ENCODE peak calls at places on chromosomes 4 and X, in ten cellular contexts. M is CD4-positive, alpha-beta T cell; J is right atrium auricular region; V is RWPE1; S is fibroblast of mammary gland; Z is DND-41; F is MM.1S; K is lower leg skin; D is brain microvascular endothelial cell; E is uterus. G is an unnamed sample.

GRCh38 chr4:151801547-151802516 is 41.0 kb upstream of the GATB start:
- DNase-seq in E (peak; percentile 16), D (peak; percentile 38), J (no peak), M (peak; percentile 46), Z (peak; percentile 59), K (no peak), S (peak; percentile 57), F (peak; percentile 56), V (peak; percentile 35), G (peak; percentile 76)

GRCh38 chrX:129981752-129982299 is 609 bp upstream of the BCORL1 start:
- DNase-seq in V (no peak), Z (no peak), F (no peak), S (no peak), E (peak; percentile 17), M (peak; percentile 0), K (no peak), J (no peak), D (no peak), G (no peak)

GRCh38 chr4:125169192-125169591 is 145.6 kb upstream of the FAT4 start:
- DNase-seq in J (no peak), M (no peak), F (no peak), S (no peak), D (no peak), K (no peak), V (no peak), E (no peak), Z (no peak), G (no peak)

GRCh38 chr4:130849985-130850632 is 1754.2 kb downstream of the C4orf33 start:
- DNase-seq in D (no peak), M (no peak), J (no peak), Z (no peak), E (no peak), F (no peak), V (no peak), S (peak; percentile 1), K (no peak), G (no peak)

GRCh38 chr4:152115794-152116193 is 355.0 kb upstream of the GATB start:
- DNase-seq in E (no peak), D (no peak), Z (peak; percentile 39), K (no peak), J (no peak), S (no peak), V (no peak), F (no peak), M (peak; percentile 31), G (peak; percentile 66)

GRCh38 chr4:139907001-139907809 is 241.6 kb downstream of the MGST2 start:
- DNase-seq in V (no peak), S (no peak), D (no peak), F (no peak), M (no peak), J (no peak), K (no peak), E (no peak), Z (no peak), G (no peak)

GRCh38 chrX:39877919-39878318 is 219.8 kb downstream of the BCOR start:
- DNase-seq in S (no peak), Z (peak; percentile 62), V (no peak), K (no peak), D (no peak), M (no peak), E (no peak), F (no peak), J (no peak), G (no peak)

GRCh38 chrX:43469391-43470054 is 186.6 kb upstream of the MAOA start:
- DNase-seq in E (no peak), K (no peak), J (no peak), V (no peak), Z (no peak), M (no peak), F (peak; percentile 70), S (no peak), D (no peak), G (no peak)

GRCh38 chrX:134685662-134686061 is 27.4 kb upstream of the PLAC1 start:
- DNase-seq in J (no peak), E (no peak), M (no peak), D (peak; percentile 51), K (no peak), Z (no peak), S (peak; percentile 83), V (no peak), F (no peak), G (no peak)

GRCh38 chr4:14294611-14295010 is 667.1 kb upstream of the BOD1L1 start:
- DNase-seq in M (no peak), S (peak; percentile 22), Z (no peak), V (no peak), F (no peak), J (no peak), D (no peak), E (no peak), K (no peak), G (no peak)

GRCh38 chr4:183596056-183596757 is 62.8 kb downstream of the RWDD4 start:
- DNase-seq in S (no peak), F (no peak), D (no peak), V (no peak), K (no peak), J (no peak), M (no peak), Z (no peak), E (no peak), G (no peak)

GRCh38 chrX:129613596-129613995 is 41.2 kb downstream of the APLN start:
- DNase-seq in J (no peak), E (no peak), S (no peak), Z (no peak), K (no peak), M (no peak), F (no peak), V (no peak), D (no peak), G (no peak)

GRCh38 chr4:57147335-57148060 is 37.3 kb upstream of the IGFBP7 start:
- DNase-seq in Z (no peak), V (no peak), D (peak; percentile 77), M (no peak), F (no peak), J (no peak), S (peak; percentile 91), E (no peak), K (no peak), G (no peak)

GRCh38 chr4:174228988-174229387 is 54.5 kb downstream of the FBXO8 start:
- DNase-seq in J (no peak), D (no peak), K (no peak), E (no peak), S (no peak), F (no peak), V (no peak), M (no peak), Z (no peak), G (no peak)

GRCh38 chr4:1600211-1600780 is 83.8 kb downstream of the FAM53A start:
- DNase-seq in J (no peak), D (no peak), Z (no peak), F (no peak), M (no peak), K (no peak), E (no peak), V (no peak), S (no peak), G (no peak)

GRCh38 chr4:33658971-33659370 is 2585.3 kb downstream of the ARAP2 start:
- DNase-seq in E (no peak), F (no peak), D (no peak), V (no peak), S (peak; percentile 46), M (no peak), Z (no peak), K (no peak), J (no peak), G (no peak)

GRCh38 chr4:71270901-71271300 is 67.9 kb upstream of the SLC4A4 start:
- DNase-seq in E (no peak), J (no peak), V (no peak), F (no peak), Z (peak; percentile 21), S (peak; percentile 34), K (no peak), D (no peak), M (no peak), G (peak; percentile 52)

GRCh38 chr4:188551156-188551555 is 411.9 kb downstream of the TRIML1 start:
- DNase-seq in E (no peak), Z (no peak), J (no peak), M (no peak), F (no peak), D (peak; percentile 21), K (no peak), V (no peak), S (no peak), G (no peak)

GRCh38 chrX:69285881-69286545 is 120.8 kb upstream of the PJA1 start:
- DNase-seq in M (peak; percentile 50), E (peak; percentile 80), D (no peak), J (peak; percentile 62), K (peak; percentile 92), F (peak; percentile 39), V (peak; percentile 59), S (peak; percentile 25), Z (peak; percentile 55), G (peak; percentile 53)

DNA sequence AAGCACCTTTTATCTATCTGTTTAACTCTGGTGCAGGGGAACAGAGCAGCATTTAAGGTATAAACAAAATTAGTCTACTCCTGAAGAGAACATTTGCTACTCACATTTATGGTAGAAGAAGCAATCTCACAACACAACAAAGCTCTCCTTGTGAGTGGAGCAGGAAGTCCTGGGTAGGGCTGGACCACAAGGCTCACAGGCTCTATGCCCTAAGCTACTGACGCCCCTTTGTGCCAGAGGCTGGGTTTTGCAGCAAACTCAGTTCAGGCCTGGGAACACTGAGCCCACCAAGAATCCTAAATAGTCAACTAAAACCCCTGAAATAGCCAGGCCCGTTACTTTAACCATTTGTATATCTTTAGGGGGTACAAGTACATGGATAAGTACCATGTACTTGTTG is 4.7 kb upstream of the ZXDB start:
- DNase-seq in F (no peak), D (no peak), V (no peak), M (no peak), K (no peak), E (no peak), Z (peak; percentile 36), J (no peak), S (no peak), G (no peak)
- TF ChIP-seq CTCF in F (no peak), D (no peak), V (no peak), M (no peak), K (no peak), E (no peak), Z (peak; percentile 53), J (no peak), S (no peak), G (no peak)

GRCh38 chrX:70508296-70508911 is 63.8 kb downstream of the DLG3 start:
- DNase-seq in M (no peak), Z (no peak), F (no peak), E (no peak), J (no peak), S (peak; percentile 7), K (no peak), V (no peak), D (peak; percentile 3), G (peak; percentile 56)
- TF ChIP-seq CTCF in M (no peak), Z (no peak), F (no peak), E (no peak), J (no peak), S (no peak), K (no peak), V (no peak), D (no peak), G (no peak)

GRCh38 chr4:82842593-82842992 is 44.0 kb upstream of the SCD5 start:
- DNase-seq in Z (no peak), S (peak; percentile 29), M (no peak), K (no peak), E (no peak), D (peak; percentile 28), V (peak; percentile 5), F (no peak), J (no peak), G (no peak)
- TF ChIP-seq CTCF in Z (peak; percentile 38), S (peak; percentile 45), M (no peak), K (no peak), E (no peak), D (peak; percentile 63), V (peak; percentile 25), F (no peak), J (no peak), G (no peak)

GRCh38 chrX:138150709-138151108 is 560.8 kb downstream of the FGF13 start:
- DNase-seq in S (no peak), V (no peak), E (no peak), J (no peak), Z (no peak), K (no peak), D (no peak), M (no peak), F (peak; percentile 15), G (no peak)
- TF ChIP-seq CTCF in S (no peak), V (no peak), E (no peak), J (no peak), Z (peak; percentile 42), K (no peak), D (no peak), M (no peak), F (peak; percentile 37), G (no peak)

G was measured in activated CD8-positive, alpha-beta T cell treated with anti-CD3 and anti-CD28 coated beads for 36 hours.